ENCODE peak calls at places on chromosomes 16 and 17, in ten cellular contexts. C is CD4-positive, alpha-beta T cell; L is stomach; D is sigmoid colon; H is transverse colon; E is AG04450; B is CD8-positive, alpha-beta T cell; Z is colonic mucosa; R is HL-60; F is esophagus squamous epithelium. S is an unnamed sample. For H3K27me3, the result is how much of the 10 kb centered on the place peaks cover.

GRCh38 chr17:54976316-54976715 is 7.8 kb downstream of the STXBP4 start:
- DNase-seq in C (no peak), L (no peak), D (no peak), H (no peak), E (no peak), B (no peak), Z (no peak), R (no peak), F (no peak), S (no peak)

GRCh38 chr17:15000661-15001060 is 264.5 kb downstream of the PMP22 start:
- DNase-seq in C (no peak), L (no peak), D (no peak), H (no peak), E (no peak), B (no peak), Z (no peak), R (no peak), F (no peak), S (no peak)

GRCh38 chr17:74055508-74056160 is 147.8 kb upstream of the RPL38 start:
- DNase-seq in C (no peak), L (no peak), D (no peak), H (no peak), E (no peak), B (no peak), Z (no peak), R (no peak), F (no peak), S (no peak)

GRCh38 chr17:43695968-43696865 is 34.5 kb upstream of the MEOX1 start:
- DNase-seq in C (no peak), L (no peak), D (peak), H (no peak), E (no peak), B (no peak), Z (no peak), R (no peak), F (no peak), S (no peak)

GRCh38 chr17:45931677-45932076 is 37.3 kb downstream of the MAPT start:
- DNase-seq in C (no peak), L (no peak), D (no peak), H (no peak), E (no peak), B (no peak), Z (no peak), R (no peak), F (no peak), S (no peak)

GRCh38 chr17:78257810-78258322 is 26.4 kb downstream of the TMEM235 start:
- DNase-seq in C (peak), L (peak), D (no peak), H (no peak), E (no peak), B (no peak), Z (no peak), R (peak), F (no peak), S (no peak)

GRCh38 chr16:6132121-6132520 is 1034.5 kb upstream of the EEF2KMT start:
- DNase-seq in C (no peak), L (no peak), D (no peak), H (no peak), E (no peak), B (no peak), Z (no peak), R (no peak), F (no peak), S (peak)

GRCh38 chr17:74960739-74961342 is 11.7 kb downstream of the HID1 start:
- DNase-seq in C (peak), L (peak), D (no peak), H (peak), E (peak), B (peak), Z (peak), R (peak), F (no peak), S (peak)

GRCh38 chr17:46854948-46855347 is 3.6 kb downstream of the WNT9B start:
- DNase-seq in C (no peak), L (no peak), D (no peak), H (no peak), E (no peak), B (no peak), Z (no peak), R (no peak), F (no peak), S (no peak)

GRCh38 chr16:85202631-85203461 is 90.6 kb upstream of the CIBAR2 start:
- DNase-seq in C (no peak), L (peak), D (peak), H (peak), E (peak), B (no peak), Z (peak), R (no peak), F (no peak), S (no peak)

GRCh38 chr17:36459601-36460000 is 26.9 kb upstream of the ZNHIT3 start:
- DNase-seq in C (no peak), L (no peak), D (no peak), H (no peak), E (no peak), B (no peak), Z (no peak), R (no peak), F (no peak), S (no peak)

GRCh38 chr16:12672986-12673385 is 130.7 kb downstream of the CPPED1 start:
- DNase-seq in C (no peak), L (no peak), D (no peak), H (no peak), E (no peak), B (no peak), Z (no peak), R (no peak), F (no peak), S (no peak)

GRCh38 chr17:62898239-62898864 is 67.7 kb upstream of the TANC2 start:
- DNase-seq in C (no peak), L (no peak), D (no peak), H (no peak), E (no peak), B (no peak), Z (no peak), R (no peak), F (no peak), S (no peak)

GRCh38 chr16:89123831-89124100 is 30.1 kb downstream of the ACSF3 start:
- DNase-seq in C (no peak), L (no peak), D (no peak), H (no peak), E (no peak), B (no peak), Z (no peak), R (no peak), F (no peak), S (no peak)

GRCh38 chr17:6603746-6604325 is 36.7 kb downstream of the KIAA0753 start:
- DNase-seq in C (no peak), L (peak), D (no peak), H (no peak), E (no peak), B (no peak), Z (no peak), R (no peak), F (no peak), S (no peak)

GRCh38 chr17:61139219-61139618 is 260.4 kb upstream of the TBX2 start:
- DNase-seq in C (peak), L (peak), D (no peak), H (peak), E (peak), B (peak), Z (peak), R (peak), F (no peak), S (peak)

GRCh38 chr16:7167651-7168050 is 165.0 kb upstream of the RBFOX1 start:
- DNase-seq in C (no peak), L (no peak), D (no peak), H (no peak), E (no peak), B (no peak), Z (no peak), R (no peak), F (no peak), S (no peak)

GRCh38 chr17:16406742-16407674 is 8.4 kb upstream of the TRPV2 start:
- DNase-seq in C (no peak), L (no peak), D (no peak), H (peak), E (no peak), B (no peak), Z (no peak), R (no peak), F (no peak), S (no peak)

GRCh38 chr17:39198186-39198566 is 707 bp upstream of the CACNB1 start:
- DNase-seq in C (no peak), L (no peak), D (no peak), H (no peak), E (no peak), B (no peak), Z (no peak), R (no peak), F (no peak), S (no peak)

GRCh38 chr16:30458561-30459394 is 13.1 kb upstream of the SEPHS2 start:
- DNase-seq in C (peak), L (peak), D (peak), H (peak), E (no peak), B (peak), Z (peak), R (peak), F (no peak), S (no peak)

GRCh38 chr16:66752958-66753357 is 1.5 kb upstream of the DYNC1LI2 start:
- DNase-seq in C (no peak), L (no peak), D (no peak), H (no peak), E (no peak), B (no peak), Z (no peak), R (no peak), F (no peak), S (no peak)

GRCh38 chr17:8312726-8313600 is 2.9 kb downstream of the ARHGEF15 start:
- DNase-seq in C (no peak), L (no peak), D (no peak), H (no peak), E (no peak), B (no peak), Z (no peak), R (no peak), F (no peak), S (no peak)

GRCh38 chr17:30207655-30208054 is 27.8 kb downstream of the SLC6A4 start:
- DNase-seq in C (no peak), L (no peak), D (no peak), H (no peak), E (no peak), B (no peak), Z (no peak), R (no peak), F (no peak), S (no peak)

DNA sequence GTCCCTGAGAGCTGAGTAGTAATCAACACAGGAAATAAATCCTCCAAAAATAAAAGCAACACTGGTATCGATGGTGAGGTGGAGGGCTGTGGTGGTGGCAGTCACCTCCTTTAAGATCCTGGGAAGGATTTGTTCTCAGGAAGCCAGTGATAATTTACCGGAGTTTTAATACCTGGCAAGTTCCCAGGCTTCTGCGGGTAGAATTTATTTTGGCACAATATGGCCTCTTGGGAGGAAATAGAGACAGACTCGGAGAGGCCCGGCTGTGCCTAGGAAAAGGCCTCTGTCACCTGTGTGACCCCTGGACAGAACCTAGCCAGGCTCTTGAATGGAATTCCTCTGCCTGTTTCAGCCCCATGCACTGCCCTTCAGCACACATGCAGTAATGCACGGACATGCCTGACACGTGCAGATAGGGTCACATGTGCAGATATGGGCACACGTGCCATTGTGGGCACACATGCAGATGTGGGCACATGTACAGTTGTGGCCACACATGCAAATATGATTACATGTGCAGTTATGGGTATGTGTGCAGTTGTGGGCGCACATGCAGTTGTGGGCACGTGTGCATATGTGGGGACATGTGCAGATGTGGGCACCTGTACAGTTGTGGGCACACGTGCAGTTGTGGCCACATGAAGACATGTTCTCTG is 33.5 kb downstream of the MGAT5B start:
- DNase-seq in C (no peak), L (no peak), D (no peak), H (no peak), E (no peak), B (no peak), Z (no peak), R (no peak), F (no peak), S (no peak)
- H3K27me3 ChIP-seq in C (under half), L (under half), D (under half), H (under half), E (under half), B (under half), Z (under half), R (under half), F (under half), S (under half)

GRCh38 chr17:81561494-81561885 is 9.3 kb upstream of the FAAP100 start:
- DNase-seq in C (no peak), L (no peak), D (no peak), H (no peak), E (no peak), B (no peak), Z (no peak), R (no peak), F (no peak), S (no peak)
- H3K27ac ChIP-seq in C (no peak), L (no peak), D (no peak), H (no peak), E (no peak), B (no peak), Z (no peak), R (peak), F (no peak), S (no peak)

DNA sequence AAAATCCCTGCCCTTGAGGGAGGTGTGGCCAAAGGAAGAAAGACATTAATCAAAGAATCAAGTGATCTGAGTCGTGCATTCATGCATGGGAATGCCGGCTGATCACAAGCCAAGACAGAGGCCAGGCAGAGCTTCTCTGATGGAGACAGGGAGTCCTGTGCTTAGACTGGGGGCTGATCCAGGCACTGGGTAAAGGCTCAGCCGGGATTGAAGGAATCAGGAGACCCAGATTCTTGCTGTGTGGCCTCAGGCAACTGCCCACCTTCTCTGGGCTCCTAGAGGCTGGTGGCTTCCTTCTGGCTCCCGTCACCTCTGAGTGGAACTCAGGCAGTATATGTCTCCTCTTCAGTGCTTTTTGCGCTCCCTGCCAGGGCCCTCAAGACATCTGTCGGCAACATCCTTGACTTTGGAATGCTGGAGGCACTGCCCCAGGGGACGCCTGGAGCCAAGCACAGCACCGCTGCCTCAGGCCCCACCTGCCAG is 17.7 kb downstream of the RAI1 start:
- DNase-seq in C (no peak), L (no peak), D (peak), H (no peak), E (no peak), B (no peak), Z (no peak), R (no peak), F (no peak), S (no peak)
- H3K27me3 ChIP-seq in C (under half), L (under half), D (under half), H (under half), E (under half), B (under half), Z (under half), R (under half), F (under half), S (under half)

DNA sequence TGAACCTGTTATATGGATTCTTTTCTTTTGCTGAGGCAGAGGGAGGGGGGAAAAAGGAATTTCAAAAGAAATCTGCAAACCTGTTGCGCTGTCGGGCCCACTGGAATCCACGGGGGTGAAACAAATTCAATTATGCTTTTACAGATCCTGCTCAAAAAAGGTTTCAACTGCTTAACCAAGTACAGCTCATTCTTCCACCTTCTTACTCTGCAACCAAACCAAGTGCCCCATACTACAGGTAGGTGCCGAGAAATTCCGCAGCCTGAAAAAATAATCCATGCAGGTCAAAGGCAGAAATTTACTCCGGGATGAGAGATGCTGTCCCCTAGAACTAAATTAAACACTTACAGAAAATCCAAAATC is 416 bp downstream of the RNF43 start:
- DNase-seq in C (no peak), L (no peak), D (no peak), H (no peak), E (no peak), B (no peak), Z (no peak), R (no peak), F (no peak), S (no peak)
- H3K27ac ChIP-seq in C (no peak), L (peak), D (peak), H (peak), E (no peak), B (no peak), Z (peak), R (no peak), F (peak), S (peak)

DNA sequence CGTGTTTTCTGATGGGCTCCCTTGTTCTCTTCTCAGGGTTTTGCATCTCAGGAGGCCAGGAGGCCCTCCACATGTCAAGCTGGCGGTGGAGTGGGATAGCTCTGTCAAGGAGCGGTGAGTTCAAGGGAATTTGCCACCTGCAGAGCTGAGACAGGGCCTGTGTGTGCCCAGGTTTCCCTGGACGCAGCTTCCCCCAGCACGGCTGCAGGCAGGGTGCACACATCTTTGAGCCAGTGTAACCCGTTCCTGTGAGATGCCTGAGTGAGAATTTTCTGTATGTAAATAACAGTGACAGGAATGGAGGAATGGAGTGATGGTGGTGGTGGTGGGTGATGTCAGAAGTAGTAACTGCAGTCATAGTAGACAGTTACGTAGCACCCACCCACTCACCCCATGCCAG is 54.8 kb downstream of the USP43 start:
- DNase-seq in C (no peak), L (no peak), D (no peak), H (no peak), E (no peak), B (no peak), Z (no peak), R (no peak), F (no peak), S (no peak)
- H3K27me3 ChIP-seq in C (under half), L (under half), D (under half), H (under half), E (under half), B (under half), Z (under half), R (under half), F (under half), S (under half)

DNA sequence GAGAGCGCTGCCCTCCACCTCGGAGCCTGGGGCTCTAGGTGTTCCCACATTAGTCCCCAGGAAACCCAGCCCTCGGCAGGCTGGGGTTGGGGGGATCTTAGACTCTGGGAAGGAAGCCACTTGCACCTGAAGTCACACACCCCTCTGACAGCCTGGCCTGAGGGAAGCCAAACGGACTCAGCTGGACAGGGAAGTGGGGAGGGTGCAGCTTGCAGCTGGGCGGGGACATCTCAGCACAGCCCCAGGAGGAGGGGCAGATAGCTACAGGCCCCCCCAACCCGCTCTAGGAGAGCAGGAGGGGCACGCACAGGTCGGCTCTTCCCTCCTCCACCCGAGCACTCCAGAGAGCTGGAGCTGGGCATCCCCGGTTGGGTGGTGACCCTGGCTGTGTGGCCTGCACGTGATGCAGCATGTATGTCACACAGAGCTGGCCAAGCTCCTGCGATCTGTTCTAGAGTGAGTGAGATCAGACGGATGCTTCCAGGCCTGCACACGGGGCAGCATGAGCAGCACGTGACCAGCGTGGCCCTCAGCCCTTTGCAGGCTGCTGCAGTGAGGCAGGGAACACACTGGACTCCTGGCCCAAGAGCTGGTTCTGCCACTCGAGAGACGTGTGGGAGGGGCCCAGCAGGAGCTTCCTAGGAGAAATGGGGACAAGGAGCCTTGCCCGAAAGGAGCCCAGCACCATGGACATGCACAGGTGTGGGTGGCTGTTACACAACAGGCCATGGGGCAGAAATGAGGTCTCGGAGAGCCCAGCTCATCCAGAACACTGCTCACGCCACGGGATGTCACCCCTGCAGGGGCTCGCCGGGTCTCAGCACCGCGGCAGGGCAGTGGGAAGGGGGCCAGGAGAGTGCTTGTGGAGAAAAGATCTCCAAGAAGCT is 15.4 kb downstream of the KIFC3 start:
- DNase-seq in C (no peak), L (no peak), D (peak), H (peak), E (no peak), B (no peak), Z (no peak), R (no peak), F (no peak), S (no peak)
- H3K27ac ChIP-seq in C (no peak), L (peak), D (peak), H (peak), E (peak), B (no peak), Z (no peak), R (no peak), F (peak), S (no peak)

GRCh38 chr17:76958974-76959373 is 90.8 kb downstream of the MGAT5B start:
- DNase-seq in C (no peak), L (no peak), D (no peak), H (no peak), E (no peak), B (no peak), Z (no peak), R (no peak), F (no peak), S (no peak)
- H3K27me3 ChIP-seq in C (under half), L (half or more), D (under half), H (under half), E (under half), B (under half), Z (under half), R (under half), F (under half), S (under half)

S was measured in foreskin keratinocyte.